ENCODE peak calls at places on chromosomes 5 and 9, in five cellular contexts. S, F, J, T and B are unnamed samples.
A peak's percentile ranks its signal among the peaks of the same experiment; 100 is the strongest.

GRCh38 chr9:69443178-69443577 is 118.2 kb downstream of the ENTREP1 start:
- DNase-seq in S (no peak), F (no peak), J (no peak), T (no peak), B (no peak)

GRCh38 chr5:81908771-81909170 is 63.1 kb upstream of the ATG10 start:
- DNase-seq in S (no peak), F (no peak), J (no peak), T (no peak), B (no peak)

GRCh38 chr5:161481922-161482321 is 64.6 kb downstream of the GABRB2 start:
- DNase-seq in S (no peak), F (no peak), J (peak; percentile 4), T (no peak), B (no peak)

GRCh38 chr5:55694152-55694830 is 17.8 kb downstream of the SLC38A9 start:
- DNase-seq in S (no peak), F (no peak), J (peak; percentile 24), T (no peak), B (no peak)

GRCh38 chr5:39164016-39164415 is 55.3 kb downstream of the FYB1 start:
- DNase-seq in S (no peak), F (no peak), J (no peak), T (no peak), B (no peak)

GRCh38 chr5:32170303-32171170 is 3.6 kb downstream of the GOLPH3 start:
- DNase-seq in S (no peak), F (no peak), J (no peak), T (no peak), B (no peak)

GRCh38 chr5:80245986-80246781 is 9.7 kb downstream of the SERINC5 start:
- DNase-seq in S (no peak), F (no peak), J (no peak), T (no peak), B (no peak)

GRCh38 chr9:4750021-4750673 is 9.1 kb upstream of the AK3 start:
- DNase-seq in S (no peak), F (no peak), J (peak; percentile 46), T (no peak), B (no peak)

GRCh38 chr5:96904054-96904931 is 28.0 kb downstream of the ERAP2 start:
- DNase-seq in S (no peak), F (no peak), J (no peak), T (no peak), B (no peak)

GRCh38 chr5:60700347-60700815 is 415 bp upstream of the DEPDC1B start:
- DNase-seq in S (no peak), F (no peak), J (peak; percentile 12), T (no peak), B (no peak)

GRCh38 chr9:135474915-135475314 is 4.7 kb upstream of the PPP1R26 start:
- DNase-seq in S (peak; percentile 65), F (no peak), J (no peak), T (no peak), B (no peak)

GRCh38 chr9:6441269-6441668 is 28.3 kb downstream of the UHRF2 start:
- DNase-seq in S (no peak), F (no peak), J (no peak), T (no peak), B (no peak)

GRCh38 chr5:81850494-81850893 is 99.6 kb upstream of the SSBP2 start:
- DNase-seq in S (no peak), F (no peak), J (no peak), T (no peak), B (no peak)

GRCh38 chr5:179497636-179498365 is 52.6 kb upstream of the RUFY1 start:
- DNase-seq in S (no peak), F (no peak), J (no peak), T (no peak), B (no peak)

GRCh38 chr5:170268884-170269283 is 28.7 kb downstream of the LCP2 start:
- DNase-seq in S (no peak), F (no peak), J (no peak), T (no peak), B (no peak)

GRCh38 chr9:68978054-68978453 is 35.9 kb downstream of the PRKACG start:
- DNase-seq in S (no peak), F (no peak), J (no peak), T (no peak), B (no peak)